ENCODE peak calls at places on chromosomes 12 and 14, in eight cellular contexts. One of them, this sample, is unnamed.
A peak's percentile ranks its signal among the peaks of the same experiment; 100 is the strongest.

GRCh38 chr12:98968896-98969295 is 323.8 kb downstream of the APAF1 start:
- DNase-seq in fibroblast of lung: no peak
- DNase-seq in NCI-H1092 treated with DMSO at 0.1 percent for 48 hours: no peak
- DNase-seq in right atrium auricular region: no peak
- DNase-seq in AG04449: no peak
- DNase-seq in stimulated activated naive CD4-positive, alpha-beta T cell: no peak
- DNase-seq in activated T-helper 1 cell treated with anti-CD3 and anti-CD28 coated beads, Interleukin-12 subunit alpha, Interleukin-12 subunit beta, Interleukin-2, Interleukin-4 antibody, amounts not matched to agents 30 ng/mL and 10 ng/mL and 1 ng/mL, durations not matched to agents 14 hours and 24 hours and 36 hours: no peak
- DNase-seq in WTC11: no peak
- DNase-seq in this sample: no peak

GRCh38 chr14:105322791-105323556 is 8.4 kb downstream of the PACS2 start:
- DNase-seq in WTC11: no peak
- DNase-seq in right atrium auricular region: no peak
- DNase-seq in activated T-helper 1 cell treated with anti-CD3 and anti-CD28 coated beads, Interleukin-12 subunit alpha, Interleukin-12 subunit beta, Interleukin-2, Interleukin-4 antibody, amounts not matched to agents 30 ng/mL and 10 ng/mL and 1 ng/mL, durations not matched to agents 14 hours and 24 hours and 36 hours: no peak
- DNase-seq in fibroblast of lung: no peak
- DNase-seq in AG04449: no peak
- DNase-seq in stimulated activated naive CD4-positive, alpha-beta T cell: no peak
- DNase-seq in NCI-H1092 treated with DMSO at 0.1 percent for 48 hours: no peak
- DNase-seq in this sample: no peak

GRCh38 chr14:102050625-102051024 is 36.2 kb downstream of the HSP90AA1 start:
- DNase-seq in activated T-helper 1 cell treated with anti-CD3 and anti-CD28 coated beads, Interleukin-12 subunit alpha, Interleukin-12 subunit beta, Interleukin-2, Interleukin-4 antibody, amounts not matched to agents 30 ng/mL and 10 ng/mL and 1 ng/mL, durations not matched to agents 14 hours and 24 hours and 36 hours: no peak
- DNase-seq in WTC11: no peak
- DNase-seq in fibroblast of lung: peak; percentile 89
- DNase-seq in NCI-H1092 treated with DMSO at 0.1 percent for 48 hours: no peak
- DNase-seq in AG04449: peak; percentile 36
- DNase-seq in right atrium auricular region: no peak
- DNase-seq in stimulated activated naive CD4-positive, alpha-beta T cell: no peak
- DNase-seq in this sample: no peak

GRCh38 chr12:95202691-95203476 is 14.4 kb downstream of the FGD6 start:
- DNase-seq in activated T-helper 1 cell treated with anti-CD3 and anti-CD28 coated beads, Interleukin-12 subunit alpha, Interleukin-12 subunit beta, Interleukin-2, Interleukin-4 antibody, amounts not matched to agents 30 ng/mL and 10 ng/mL and 1 ng/mL, durations not matched to agents 14 hours and 24 hours and 36 hours: no peak
- DNase-seq in stimulated activated naive CD4-positive, alpha-beta T cell: no peak
- DNase-seq in NCI-H1092 treated with DMSO at 0.1 percent for 48 hours: no peak
- DNase-seq in right atrium auricular region: no peak
- DNase-seq in WTC11: no peak
- DNase-seq in fibroblast of lung: peak; percentile 39
- DNase-seq in AG04449: no peak
- DNase-seq in this sample: no peak

GRCh38 chr14:91929700-91930099 is 17.8 kb downstream of the FBLN5 start:
- DNase-seq in stimulated activated naive CD4-positive, alpha-beta T cell: no peak
- DNase-seq in AG04449: no peak
- DNase-seq in fibroblast of lung: peak; percentile 44
- DNase-seq in activated T-helper 1 cell treated with anti-CD3 and anti-CD28 coated beads, Interleukin-12 subunit alpha, Interleukin-12 subunit beta, Interleukin-2, Interleukin-4 antibody, amounts not matched to agents 30 ng/mL and 10 ng/mL and 1 ng/mL, durations not matched to agents 14 hours and 24 hours and 36 hours: no peak
- DNase-seq in right atrium auricular region: no peak
- DNase-seq in WTC11: no peak
- DNase-seq in NCI-H1092 treated with DMSO at 0.1 percent for 48 hours: no peak
- DNase-seq in this sample: no peak

GRCh38 chr12:12628013-12628412 is 16.3 kb downstream of the CREBL2 start:
- DNase-seq in fibroblast of lung: peak; percentile 43
- DNase-seq in AG04449: no peak
- DNase-seq in NCI-H1092 treated with DMSO at 0.1 percent for 48 hours: no peak
- DNase-seq in right atrium auricular region: no peak
- DNase-seq in WTC11: no peak
- DNase-seq in stimulated activated naive CD4-positive, alpha-beta T cell: no peak
- DNase-seq in activated T-helper 1 cell treated with anti-CD3 and anti-CD28 coated beads, Interleukin-12 subunit alpha, Interleukin-12 subunit beta, Interleukin-2, Interleukin-4 antibody, amounts not matched to agents 30 ng/mL and 10 ng/mL and 1 ng/mL, durations not matched to agents 14 hours and 24 hours and 36 hours: no peak
- DNase-seq in this sample: no peak

GRCh38 chr12:111788178-111788654 is 21.5 kb downstream of the ALDH2 start:
- DNase-seq in activated T-helper 1 cell treated with anti-CD3 and anti-CD28 coated beads, Interleukin-12 subunit alpha, Interleukin-12 subunit beta, Interleukin-2, Interleukin-4 antibody, amounts not matched to agents 30 ng/mL and 10 ng/mL and 1 ng/mL, durations not matched to agents 14 hours and 24 hours and 36 hours: no peak
- DNase-seq in fibroblast of lung: no peak
- DNase-seq in right atrium auricular region: no peak
- DNase-seq in AG04449: no peak
- DNase-seq in WTC11: peak; percentile 26
- DNase-seq in stimulated activated naive CD4-positive, alpha-beta T cell: no peak
- DNase-seq in NCI-H1092 treated with DMSO at 0.1 percent for 48 hours: no peak
- DNase-seq in this sample: no peak

GRCh38 chr12:4099276-4099675 is 174.3 kb upstream of the CCND2 start:
- DNase-seq in AG04449: no peak
- DNase-seq in fibroblast of lung: no peak
- DNase-seq in stimulated activated naive CD4-positive, alpha-beta T cell: no peak
- DNase-seq in activated T-helper 1 cell treated with anti-CD3 and anti-CD28 coated beads, Interleukin-12 subunit alpha, Interleukin-12 subunit beta, Interleukin-2, Interleukin-4 antibody, amounts not matched to agents 30 ng/mL and 10 ng/mL and 1 ng/mL, durations not matched to agents 14 hours and 24 hours and 36 hours: no peak
- DNase-seq in NCI-H1092 treated with DMSO at 0.1 percent for 48 hours: no peak
- DNase-seq in WTC11: peak; percentile 50
- DNase-seq in right atrium auricular region: peak; percentile 11
- DNase-seq in this sample: no peak

GRCh38 chr14:83757896-83758295 is 1772.0 kb upstream of the FLRT2 start:
- DNase-seq in AG04449: no peak
- DNase-seq in stimulated activated naive CD4-positive, alpha-beta T cell: no peak
- DNase-seq in fibroblast of lung: peak; percentile 6
- DNase-seq in WTC11: no peak
- DNase-seq in activated T-helper 1 cell treated with anti-CD3 and anti-CD28 coated beads, Interleukin-12 subunit alpha, Interleukin-12 subunit beta, Interleukin-2, Interleukin-4 antibody, amounts not matched to agents 30 ng/mL and 10 ng/mL and 1 ng/mL, durations not matched to agents 14 hours and 24 hours and 36 hours: no peak
- DNase-seq in NCI-H1092 treated with DMSO at 0.1 percent for 48 hours: no peak
- DNase-seq in right atrium auricular region: no peak
- DNase-seq in this sample: no peak

GRCh38 chr14:77406718-77407117 is 16.6 kb downstream of the NOXRED1 start:
- DNase-seq in fibroblast of lung: peak; percentile 50
- DNase-seq in stimulated activated naive CD4-positive, alpha-beta T cell: no peak
- DNase-seq in AG04449: no peak
- DNase-seq in right atrium auricular region: no peak
- DNase-seq in WTC11: no peak
- DNase-seq in NCI-H1092 treated with DMSO at 0.1 percent for 48 hours: no peak
- DNase-seq in activated T-helper 1 cell treated with anti-CD3 and anti-CD28 coated beads, Interleukin-12 subunit alpha, Interleukin-12 subunit beta, Interleukin-2, Interleukin-4 antibody, amounts not matched to agents 30 ng/mL and 10 ng/mL and 1 ng/mL, durations not matched to agents 14 hours and 24 hours and 36 hours: no peak
- DNase-seq in this sample: no peak

GRCh38 chr14:103507751-103508150 is 14.9 kb downstream of the CKB start:
- DNase-seq in AG04449: no peak
- DNase-seq in right atrium auricular region: no peak
- DNase-seq in activated T-helper 1 cell treated with anti-CD3 and anti-CD28 coated beads, Interleukin-12 subunit alpha, Interleukin-12 subunit beta, Interleukin-2, Interleukin-4 antibody, amounts not matched to agents 30 ng/mL and 10 ng/mL and 1 ng/mL, durations not matched to agents 14 hours and 24 hours and 36 hours: no peak
- DNase-seq in NCI-H1092 treated with DMSO at 0.1 percent for 48 hours: no peak
- DNase-seq in fibroblast of lung: no peak
- DNase-seq in WTC11: no peak
- DNase-seq in stimulated activated naive CD4-positive, alpha-beta T cell: no peak
- DNase-seq in this sample: no peak

GRCh38 chr12:82740129-82741000 is 53.7 kb downstream of the TMTC2 start:
- DNase-seq in stimulated activated naive CD4-positive, alpha-beta T cell: no peak
- DNase-seq in fibroblast of lung: peak; percentile 89
- DNase-seq in right atrium auricular region: no peak
- DNase-seq in NCI-H1092 treated with DMSO at 0.1 percent for 48 hours: no peak
- DNase-seq in WTC11: no peak
- DNase-seq in AG04449: no peak
- DNase-seq in activated T-helper 1 cell treated with anti-CD3 and anti-CD28 coated beads, Interleukin-12 subunit alpha, Interleukin-12 subunit beta, Interleukin-2, Interleukin-4 antibody, amounts not matched to agents 30 ng/mL and 10 ng/mL and 1 ng/mL, durations not matched to agents 14 hours and 24 hours and 36 hours: no peak
- DNase-seq in this sample: no peak

GRCh38 chr12:111761099-111761498 is 5.6 kb upstream of the ALDH2 start:
- DNase-seq in stimulated activated naive CD4-positive, alpha-beta T cell: no peak
- DNase-seq in AG04449: no peak
- DNase-seq in activated T-helper 1 cell treated with anti-CD3 and anti-CD28 coated beads, Interleukin-12 subunit alpha, Interleukin-12 subunit beta, Interleukin-2, Interleukin-4 antibody, amounts not matched to agents 30 ng/mL and 10 ng/mL and 1 ng/mL, durations not matched to agents 14 hours and 24 hours and 36 hours: no peak
- DNase-seq in WTC11: no peak
- DNase-seq in NCI-H1092 treated with DMSO at 0.1 percent for 48 hours: no peak
- DNase-seq in fibroblast of lung: no peak
- DNase-seq in right atrium auricular region: no peak
- DNase-seq in this sample: no peak

GRCh38 chr12:47991592-47991991 is 12.7 kb downstream of the COL2A1 start:
- DNase-seq in fibroblast of lung: no peak
- DNase-seq in stimulated activated naive CD4-positive, alpha-beta T cell: no peak
- DNase-seq in activated T-helper 1 cell treated with anti-CD3 and anti-CD28 coated beads, Interleukin-12 subunit alpha, Interleukin-12 subunit beta, Interleukin-2, Interleukin-4 antibody, amounts not matched to agents 30 ng/mL and 10 ng/mL and 1 ng/mL, durations not matched to agents 14 hours and 24 hours and 36 hours: no peak
- DNase-seq in NCI-H1092 treated with DMSO at 0.1 percent for 48 hours: peak; percentile 24
- DNase-seq in right atrium auricular region: no peak
- DNase-seq in WTC11: no peak
- DNase-seq in AG04449: no peak
- DNase-seq in this sample: no peak

GRCh38 chr12:51631591-51631990 is 40.6 kb downstream of the SCN8A start:
- DNase-seq in fibroblast of lung: peak; percentile 86
- DNase-seq in right atrium auricular region: no peak
- DNase-seq in NCI-H1092 treated with DMSO at 0.1 percent for 48 hours: no peak
- DNase-seq in activated T-helper 1 cell treated with anti-CD3 and anti-CD28 coated beads, Interleukin-12 subunit alpha, Interleukin-12 subunit beta, Interleukin-2, Interleukin-4 antibody, amounts not matched to agents 30 ng/mL and 10 ng/mL and 1 ng/mL, durations not matched to agents 14 hours and 24 hours and 36 hours: no peak
- DNase-seq in stimulated activated naive CD4-positive, alpha-beta T cell: no peak
- DNase-seq in WTC11: no peak
- DNase-seq in AG04449: no peak
- DNase-seq in this sample: no peak